ENCODE peak calls at places on chromosomes 13 and 19, in four cellular contexts. L is adrenal gland, M is GM23338, V is cardiac muscle cell. F is an unnamed sample. For H3K4me1, the result is how much of the 10 kb centered on the place peaks cover.

GRCh38 chr19:5048727-5049553 is 80.0 kb downstream of the KDM4B start:
- DNase-seq in L (peak), M (no peak), V (no peak), F (no peak)

GRCh38 chr13:107642841-107643240 is 572.5 kb downstream of the LIG4 start:
- DNase-seq in L (no peak), M (no peak), V (no peak), F (no peak)

GRCh38 chr13:49436890-49437289 is 7.0 kb downstream of the CAB39L start:
- DNase-seq in L (peak), M (no peak), V (peak), F (peak)

GRCh38 chr13:30997697-30998547 is 65.5 kb downstream of the TEX26 start:
- DNase-seq in L (peak), M (no peak), V (peak), F (no peak)

GRCh38 chr19:1475751-1476437 is 3.1 kb downstream of the C19orf25 start:
- DNase-seq in L (no peak), M (no peak), V (no peak), F (no peak)

GRCh38 chr13:112902669-112903068 is 66.3 kb upstream of the MCF2L start:
- DNase-seq in L (no peak), M (no peak), V (no peak), F (peak)

GRCh38 chr19:493391-494170 is 2.7 kb upstream of the MADCAM1 start:
- DNase-seq in L (no peak), M (no peak), V (no peak), F (no peak)

GRCh38 chr19:33064117-33064777 is 441 bp downstream of the RHPN2 start:
- DNase-seq in L (peak), M (peak), V (peak), F (no peak)

GRCh38 chr19:14786421-14786851 is 8.1 kb upstream of the ADGRE2 start:
- DNase-seq in L (peak), M (peak), V (peak), F (no peak)

GRCh38 chr19:37413243-37414084 is 42.6 kb downstream of the ZNF527 start:
- DNase-seq in L (no peak), M (no peak), V (no peak), F (no peak)

GRCh38 chr19:11166281-11167142 is 10.9 kb upstream of the SPC24 start:
- DNase-seq in L (no peak), M (no peak), V (no peak), F (peak)

GRCh38 chr19:58336216-58336615 is 9.4 kb downstream of the ZSCAN22 start:
- DNase-seq in L (no peak), M (no peak), V (no peak), F (no peak)

GRCh38 chr13:110616103-110617101 is 1.1 kb downstream of the NAXD start:
- DNase-seq in L (peak), M (peak), V (no peak), F (no peak)

GRCh38 chr19:49371184-49371583 is 7.5 kb downstream of the DKKL1 start:
- DNase-seq in L (no peak), M (no peak), V (no peak), F (no peak)

GRCh38 chr19:33226550-33227241 is 1.0 kb upstream of the SLC7A10 start:
- DNase-seq in L (no peak), M (peak), V (no peak), F (no peak)

GRCh38 chr13:25068810-25069209 is 27.1 kb upstream of the PABPC3 start:
- DNase-seq in L (no peak), M (no peak), V (no peak), F (no peak)

GRCh38 chr19:39398297-39398864 is 7.2 kb downstream of the MED29 start:
- DNase-seq in L (peak), M (no peak), V (no peak), F (peak)

GRCh38 chr19:1251503-1252220 is 3.3 kb downstream of the MIDN start:
- DNase-seq in L (peak), M (no peak), V (no peak), F (peak)

GRCh38 chr19:1566392-1567115 is 1.6 kb downstream of the MEX3D start:
- DNase-seq in L (peak), M (peak), V (peak), F (peak)

GRCh38 chr13:80054806-80055205 is 286.1 kb downstream of the SPRY2 start:
- DNase-seq in L (no peak), M (no peak), V (no peak), F (no peak)

GRCh38 chr13:106376411-106377112 is 158.9 kb downstream of the EFNB2 start:
- DNase-seq in L (no peak), M (peak), V (no peak), F (peak)

GRCh38 chr13:109862627-109863026 is 76.2 kb upstream of the IRS2 start:
- DNase-seq in L (no peak), M (no peak), V (no peak), F (no peak)

GRCh38 chr19:21749090-21749489 is 18.3 kb downstream of the ZNF100 start:
- DNase-seq in L (no peak), M (no peak), V (no peak), F (no peak)

GRCh38 chr19:51356159-51356801 is 9.9 kb downstream of the ETFB start:
- DNase-seq in L (no peak), M (no peak), V (no peak), F (no peak)

GRCh38 chr13:50170447-50171037 is 155.3 kb downstream of the KCNRG start:
- DNase-seq in L (no peak), M (no peak), V (no peak), F (no peak)

GRCh38 chr19:4067396-4068057 is 828 bp upstream of the ZBTB7A start:
- DNase-seq in L (no peak), M (no peak), V (peak), F (no peak)

GRCh38 chr19:48186541-48186991 is 16.1 kb downstream of the ZSWIM9 start:
- DNase-seq in L (no peak), M (no peak), V (no peak), F (peak)

GRCh38 chr19:22545751-22546150 is 88.4 kb upstream of the ZNF492 start:
- DNase-seq in L (no peak), M (peak), V (no peak), F (no peak)

GRCh38 chr19:49952906-49953305 is 8.1 kb downstream of the SIGLEC11 start:
- DNase-seq in L (no peak), M (no peak), V (no peak), F (no peak)

GRCh38 chr19:51311388-51312257 is at the start of gene IGLON5:
- DNase-seq in L (no peak), M (peak), V (peak), F (no peak)

GRCh38 chr13:65725001-65725400 is 1505.1 kb downstream of the PCDH9 start:
- DNase-seq in L (no peak), M (no peak), V (peak), F (no peak)

GRCh38 chr13:102721800-102722231 is 27.0 kb upstream of the METTL21C start:
- DNase-seq in L (peak), M (no peak), V (no peak), F (no peak)

DNA sequence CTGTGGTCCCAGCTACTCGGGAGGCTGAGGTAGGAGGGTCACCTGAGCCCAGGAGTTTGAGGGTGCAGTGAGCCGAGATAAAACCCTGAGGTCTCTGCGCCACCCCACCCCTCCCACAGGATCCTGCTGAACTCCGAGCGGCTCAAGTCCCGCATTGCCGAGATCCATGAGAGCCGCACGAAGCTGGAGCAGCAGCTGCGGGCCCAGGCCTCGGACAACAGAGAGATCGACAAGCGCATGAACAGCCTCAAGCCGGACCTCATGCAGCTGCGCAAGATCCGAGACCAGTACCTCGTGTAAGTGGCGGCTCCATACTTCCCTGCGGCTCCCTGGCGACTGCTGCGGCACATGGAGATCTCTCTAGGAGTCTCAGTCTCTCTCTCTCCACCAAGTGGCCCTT is 6.6 kb upstream of the IFI30 start:
- DNase-seq in L (no peak), M (no peak), V (no peak), F (no peak)
- TF ChIP-seq CTCF in L (no peak), M (no peak), V (no peak), F (no peak)

GRCh38 chr13:35925669-35926068 is 205.5 kb downstream of the DCLK1 start:
- DNase-seq in L (no peak), M (no peak), V (no peak), F (no peak)

GRCh38 chr13:35936579-35936978 is 194.6 kb downstream of the DCLK1 start:
- DNase-seq in L (no peak), M (no peak), V (no peak), F (peak)

GRCh38 chr13:35926859-35927530 is 204.2 kb downstream of the DCLK1 start:
- DNase-seq in L (peak), M (no peak), V (no peak), F (peak)

GRCh38 chr13:35927554-35927953 is 203.6 kb downstream of the DCLK1 start:
- DNase-seq in L (peak), M (no peak), V (no peak), F (peak)

DNA sequence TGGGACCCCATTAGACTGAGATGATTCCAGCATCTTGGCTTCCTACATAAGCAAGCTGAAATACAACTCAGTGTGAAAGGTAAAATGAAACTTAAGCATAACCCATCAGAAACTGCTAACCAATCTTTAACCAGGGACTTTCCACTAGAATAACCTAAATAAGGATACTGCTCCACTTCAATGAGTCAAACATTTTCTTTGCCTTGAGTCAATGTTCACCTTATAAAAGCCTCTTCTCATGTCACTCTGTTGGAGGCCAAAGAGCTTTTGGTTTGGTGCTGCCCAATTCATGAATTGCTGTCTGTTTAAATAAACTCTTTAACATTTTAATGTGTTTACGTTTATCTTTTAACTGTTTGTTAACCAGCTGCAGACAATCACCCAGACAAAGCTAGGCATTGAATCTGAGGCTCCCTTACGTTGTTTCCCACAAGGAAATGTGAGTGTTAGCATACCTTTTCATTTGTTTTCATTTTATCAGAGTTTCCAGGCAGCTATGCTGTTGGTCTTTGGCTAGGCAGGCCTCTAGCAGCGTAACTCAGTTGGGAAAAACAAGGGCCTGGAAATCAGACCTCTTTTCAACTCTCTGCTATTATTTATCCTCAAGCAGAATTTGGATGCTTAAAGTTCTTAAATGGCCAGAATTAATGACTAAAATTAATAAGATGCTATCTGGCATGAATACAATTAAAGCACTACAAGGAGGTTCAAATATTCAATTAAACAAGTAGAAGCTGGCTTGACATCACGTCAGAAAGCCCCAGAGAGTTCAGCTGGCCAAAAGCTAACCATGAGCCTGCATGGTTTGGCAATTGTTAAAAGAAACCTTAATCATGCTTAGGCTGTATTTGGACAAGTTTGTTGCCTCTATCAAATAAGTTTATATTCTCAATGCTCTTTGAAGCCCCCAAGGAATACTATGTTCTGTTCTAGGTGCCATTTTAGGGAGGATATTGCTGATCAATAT is 200.2 kb downstream of the DCLK1 start:
- DNase-seq in L (no peak), M (peak), V (no peak), F (no peak)
- H3K4me1 ChIP-seq in L (under half), M (under half), V (under half), F (half or more)

GRCh38 chr13:114161028-114161556 is 18.0 kb upstream of the CFAP97D2 start:
- DNase-seq in L (no peak), M (no peak), V (no peak), F (no peak)

GRCh38 chr13:114155923-114156883 is 22.9 kb upstream of the CFAP97D2 start:
- DNase-seq in L (no peak), M (no peak), V (no peak), F (no peak)

GRCh38 chr13:114154476-114154875 is 22.1 kb upstream of the RASA3 start:
- DNase-seq in L (no peak), M (no peak), V (no peak), F (no peak)

GRCh38 chr13:114155320-114155719 is 22.9 kb upstream of the RASA3 start:
- DNase-seq in L (no peak), M (no peak), V (no peak), F (no peak)

GRCh38 chr13:114157869-114158495 is 21.1 kb upstream of the CFAP97D2 start:
- DNase-seq in L (no peak), M (no peak), V (no peak), F (no peak)
- TF ChIP-seq CTCF in L (no peak), M (no peak), V (no peak), F (no peak)

DNA sequence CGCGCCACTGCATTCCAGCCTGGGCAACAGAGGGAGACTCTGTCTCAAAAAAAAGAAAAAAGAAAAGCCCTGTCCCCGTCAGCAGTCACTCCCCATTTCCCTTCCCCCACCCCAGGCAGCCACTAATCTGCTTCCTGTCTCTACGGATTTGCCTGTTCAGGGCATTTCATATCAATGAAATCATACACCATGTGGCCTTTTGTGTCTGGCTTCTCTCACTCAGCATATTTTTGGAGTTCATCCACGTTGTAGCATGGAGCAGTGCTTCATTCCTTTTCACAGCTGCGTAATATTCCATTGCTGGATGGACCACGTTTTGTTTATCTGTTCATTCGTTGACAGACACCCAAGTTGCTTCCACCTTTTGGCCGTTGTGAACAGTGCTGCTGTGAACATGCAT is 36.1 kb upstream of the KLF2 start:
- DNase-seq in L (no peak), M (no peak), V (no peak), F (no peak)
- H3K4me1 ChIP-seq in L (under half), M (under half), V (under half), F (under half)

GRCh38 chr19:6069268-6069771 is 41.0 kb downstream of the RFX2 start:
- DNase-seq in L (no peak), M (no peak), V (no peak), F (no peak)

GRCh38 chr19:6068711-6069110 is 41.6 kb downstream of the RFX2 start:
- DNase-seq in L (no peak), M (no peak), V (no peak), F (no peak)

GRCh38 chr19:6071840-6072239 is 38.5 kb downstream of the RFX2 start:
- DNase-seq in L (no peak), M (no peak), V (no peak), F (no peak)

GRCh38 chr19:6071103-6071485 is 39.2 kb downstream of the RFX2 start:
- DNase-seq in L (no peak), M (no peak), V (no peak), F (no peak)

DNA sequence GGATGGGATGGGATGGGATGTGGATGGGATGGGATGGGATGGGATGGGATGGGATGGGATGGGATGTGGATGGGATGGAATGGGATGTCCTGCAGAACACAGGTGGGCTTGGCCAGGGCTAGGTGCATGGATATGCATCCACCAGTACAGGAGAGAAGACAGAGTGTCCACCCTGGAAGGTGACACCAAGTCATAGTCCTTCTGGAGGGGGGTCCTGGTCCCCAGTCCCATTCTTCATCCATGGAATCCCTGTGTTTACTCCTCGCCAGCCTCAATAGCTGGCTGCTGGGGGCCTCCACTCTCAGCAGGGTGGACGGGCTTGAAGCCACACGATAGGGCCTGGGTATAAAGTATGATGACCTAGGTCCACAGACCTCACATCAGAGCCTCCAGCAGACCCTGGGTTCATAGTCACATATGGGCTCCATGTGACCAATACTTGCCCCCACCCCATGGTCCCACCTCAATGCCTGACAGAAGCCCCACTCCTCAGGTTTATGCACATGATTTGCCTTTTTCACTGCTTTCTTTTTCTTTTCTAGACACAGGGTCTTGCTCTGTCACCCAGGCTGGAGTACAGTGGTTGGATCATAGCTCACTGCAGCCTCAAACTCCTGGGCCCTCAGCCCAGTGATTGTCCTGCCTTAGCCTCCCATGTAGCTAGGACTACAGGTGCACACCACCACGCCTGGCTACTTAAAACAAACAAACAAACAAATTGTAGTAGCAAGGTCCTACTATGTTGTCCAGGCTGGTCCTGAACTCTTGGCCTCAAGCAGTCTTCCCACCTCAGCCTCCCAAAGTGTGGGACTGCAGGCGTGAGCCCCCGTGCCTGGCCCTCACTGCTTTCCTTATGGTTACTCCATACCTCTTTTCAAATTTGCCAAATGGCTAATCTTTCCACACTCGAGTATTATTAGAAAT is 39.9 kb downstream of the RFX2 start:
- DNase-seq in L (no peak), M (no peak), V (no peak), F (no peak)
- TF ChIP-seq CTCF in L (no peak), M (no peak), V (no peak), F (no peak)

GRCh38 chr19:13060233-13060963 is 42.3 kb downstream of the LYL1 start:
- DNase-seq in L (peak), M (no peak), V (no peak), F (no peak)

GRCh38 chr19:13060964-13061927 is 41.4 kb downstream of the LYL1 start:
- DNase-seq in L (peak), M (peak), V (peak), F (peak)

GRCh38 chr19:13063461-13064091 is 39.1 kb downstream of the LYL1 start:
- DNase-seq in L (no peak), M (no peak), V (no peak), F (no peak)

GRCh38 chr19:13064092-13064489 is 38.6 kb downstream of the LYL1 start:
- DNase-seq in L (no peak), M (no peak), V (no peak), F (no peak)

GRCh38 chr19:13062317-13062716 is 40.3 kb downstream of the LYL1 start:
- DNase-seq in L (no peak), M (no peak), V (no peak), F (no peak)
- H3K4me1 ChIP-seq in L (under half), M (under half), V (under half), F (half or more)

GRCh38 chr19:46624958-46625661 is at the start of gene PTGIR:
- DNase-seq in L (peak), M (peak), V (no peak), F (peak)

GRCh38 chr19:46625731-46626130 is 842 bp upstream of the PTGIR start:
- DNase-seq in L (no peak), M (no peak), V (no peak), F (no peak)

GRCh38 chr19:46629546-46630025 is 4.7 kb upstream of the PTGIR start:
- DNase-seq in L (no peak), M (no peak), V (no peak), F (no peak)

GRCh38 chr19:46623915-46624502 is 880 bp downstream of the PTGIR start:
- DNase-seq in L (no peak), M (no peak), V (no peak), F (no peak)

DNA sequence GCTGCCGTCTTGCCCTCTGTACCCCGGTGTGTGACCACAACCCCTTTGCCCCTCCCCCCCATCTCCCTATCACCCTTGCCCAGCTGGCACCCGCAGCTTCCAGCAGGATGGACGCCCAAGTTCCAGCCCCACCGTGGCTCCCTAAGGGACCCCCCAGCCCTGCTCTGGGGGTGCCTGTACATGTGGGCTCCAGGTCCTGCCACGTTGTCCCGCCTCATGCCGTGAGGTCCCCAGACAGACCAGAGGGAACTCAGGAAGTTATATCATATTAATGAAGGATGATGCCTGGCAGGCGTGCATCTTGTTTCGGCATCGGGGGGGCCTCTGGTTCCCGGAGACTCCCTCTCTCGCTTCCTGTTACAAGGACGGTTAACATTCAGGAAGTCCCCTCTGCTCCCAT is 1.6 kb upstream of the PTGIR start:
- DNase-seq in L (no peak), M (no peak), V (no peak), F (no peak)
- TF ChIP-seq CTCF in L (no peak), M (no peak), V (no peak), F (no peak)

F was measured in sigmoid colon.